ENCODE peak calls at places on chromosomes 13 and 19, in five cellular contexts. One of them, this sample, is unnamed.

GRCh38 chr13:98796798-98797197 is 44.3 kb upstream of the SLC15A1 start:
- DNase-seq in left lung: no peak
- DNase-seq in Caki2: no peak
- DNase-seq in fibroblast of the conjunctiva: no peak
- DNase-seq in AG09319: no peak
- DNase-seq in this sample: no peak

GRCh38 chr13:101474419-101474957 is 22.0 kb downstream of the ITGBL1 start:
- DNase-seq in fibroblast of the conjunctiva: peak; percentile 63
- DNase-seq in AG09319: peak; percentile 61
- DNase-seq in Caki2: peak; percentile 7
- DNase-seq in left lung: no peak
- DNase-seq in this sample: no peak

GRCh38 chr19:1401138-1401888 is at the start of gene GAMT:
- DNase-seq in Caki2: no peak
- DNase-seq in left lung: no peak
- DNase-seq in AG09319: no peak
- DNase-seq in fibroblast of the conjunctiva: no peak
- DNase-seq in this sample: no peak

GRCh38 chr19:28534740-28535351 is 678.1 kb downstream of the UQCRFS1 start:
- DNase-seq in Caki2: no peak
- DNase-seq in fibroblast of the conjunctiva: no peak
- DNase-seq in left lung: no peak
- DNase-seq in AG09319: no peak
- DNase-seq in this sample: no peak

GRCh38 chr13:82358284-82358683 is 1524.0 kb downstream of the SLITRK1 start:
- DNase-seq in AG09319: no peak
- DNase-seq in left lung: no peak
- DNase-seq in fibroblast of the conjunctiva: no peak
- DNase-seq in Caki2: no peak
- DNase-seq in this sample: no peak

GRCh38 chr19:29881386-29881785 is 60.7 kb upstream of the URI1 start:
- DNase-seq in fibroblast of the conjunctiva: no peak
- DNase-seq in AG09319: no peak
- DNase-seq in Caki2: no peak
- DNase-seq in left lung: no peak
- DNase-seq in this sample: no peak

GRCh38 chr13:43085545-43085944 is 62.2 kb downstream of the DNAJC15 start:
- DNase-seq in fibroblast of the conjunctiva: peak; percentile 29
- DNase-seq in Caki2: peak; percentile 8
- DNase-seq in left lung: no peak
- DNase-seq in AG09319: no peak
- DNase-seq in this sample: no peak

GRCh38 chr13:47004022-47004421 is 107.2 kb upstream of the HTR2A start:
- DNase-seq in Caki2: no peak
- DNase-seq in AG09319: no peak
- DNase-seq in left lung: no peak
- DNase-seq in fibroblast of the conjunctiva: no peak
- DNase-seq in this sample: no peak

GRCh38 chr19:18320865-18321728 is 1.8 kb downstream of the LSM4 start:
- DNase-seq in left lung: peak; percentile 65
- DNase-seq in AG09319: no peak
- DNase-seq in Caki2: no peak
- DNase-seq in fibroblast of the conjunctiva: no peak
- DNase-seq in this sample: no peak

GRCh38 chr19:42467437-42467760 is 24.7 kb upstream of the CXCL17 start:
- DNase-seq in AG09319: no peak
- DNase-seq in fibroblast of the conjunctiva: no peak
- DNase-seq in left lung: no peak
- DNase-seq in Caki2: no peak
- DNase-seq in this sample: no peak

GRCh38 chr13:44148159-44148929 is 225.3 kb upstream of the SERP2 start:
- DNase-seq in Caki2: no peak
- DNase-seq in left lung: no peak
- DNase-seq in fibroblast of the conjunctiva: no peak
- DNase-seq in AG09319: no peak
- DNase-seq in this sample: no peak

GRCh38 chr19:48760514-48761221 is 5.3 kb downstream of the FGF21 start:
- DNase-seq in left lung: no peak
- DNase-seq in AG09319: no peak
- DNase-seq in fibroblast of the conjunctiva: no peak
- DNase-seq in Caki2: no peak
- DNase-seq in this sample: no peak

GRCh38 chr13:113083402-113084061 is 22.1 kb upstream of the F7 start:
- DNase-seq in fibroblast of the conjunctiva: no peak
- DNase-seq in left lung: peak; percentile 83
- DNase-seq in AG09319: no peak
- DNase-seq in Caki2: no peak
- DNase-seq in this sample: peak; percentile 50

GRCh38 chr19:43519436-43520088 is 7.4 kb downstream of the ETHE1 start:
- DNase-seq in Caki2: peak; percentile 88
- DNase-seq in AG09319: peak; percentile 89
- DNase-seq in left lung: peak; percentile 78
- DNase-seq in fibroblast of the conjunctiva: peak; percentile 83
- DNase-seq in this sample: peak; percentile 90

GRCh38 chr19:52226652-52227051 is 36.8 kb downstream of the PPP2R1A start:
- DNase-seq in fibroblast of the conjunctiva: no peak
- DNase-seq in AG09319: no peak
- DNase-seq in left lung: no peak
- DNase-seq in Caki2: no peak
- DNase-seq in this sample: no peak

GRCh38 chr13:40615619-40616018 is 50.8 kb downstream of the FOXO1 start:
- DNase-seq in left lung: no peak
- DNase-seq in AG09319: no peak
- DNase-seq in Caki2: no peak
- DNase-seq in fibroblast of the conjunctiva: no peak
- DNase-seq in this sample: no peak

GRCh38 chr13:67792151-67792665 is 562.1 kb upstream of the PCDH9 start:
- DNase-seq in fibroblast of the conjunctiva: no peak
- DNase-seq in left lung: no peak
- DNase-seq in Caki2: no peak
- DNase-seq in AG09319: no peak
- DNase-seq in this sample: no peak

GRCh38 chr19:40322951-40323615 is 25.1 kb downstream of the C19orf47 start:
- DNase-seq in left lung: no peak
- DNase-seq in Caki2: no peak
- DNase-seq in fibroblast of the conjunctiva: no peak
- DNase-seq in AG09319: no peak
- DNase-seq in this sample: peak; percentile 40

GRCh38 chr13:93559718-93560117 is 333.1 kb downstream of the GPC6 start:
- DNase-seq in left lung: no peak
- DNase-seq in AG09319: no peak
- DNase-seq in fibroblast of the conjunctiva: peak; percentile 12
- DNase-seq in Caki2: peak; percentile 88
- DNase-seq in this sample: no peak

GRCh38 chr19:54388001-54388802 is 23.5 kb upstream of the LAIR1 start:
- DNase-seq in AG09319: no peak
- DNase-seq in left lung: peak; percentile 65
- DNase-seq in Caki2: no peak
- DNase-seq in fibroblast of the conjunctiva: no peak
- DNase-seq in this sample: peak; percentile 72

GRCh38 chr19:47609885-47610545 is 1.1 kb downstream of the BICRA start:
- DNase-seq in Caki2: peak; percentile 48
- DNase-seq in fibroblast of the conjunctiva: no peak
- DNase-seq in left lung: peak; percentile 47
- DNase-seq in AG09319: no peak
- DNase-seq in this sample: peak; percentile 83

GRCh38 chr13:95083758-95084157 is 217.5 kb downstream of the ABCC4 start:
- DNase-seq in fibroblast of the conjunctiva: no peak
- DNase-seq in AG09319: no peak
- DNase-seq in Caki2: peak; percentile 17
- DNase-seq in left lung: no peak
- DNase-seq in this sample: no peak

GRCh38 chr19:41223431-41224234 is 4.6 kb downstream of the AXL start:
- DNase-seq in Caki2: peak; percentile 97
- DNase-seq in AG09319: no peak
- DNase-seq in fibroblast of the conjunctiva: peak; percentile 47
- DNase-seq in left lung: peak; percentile 47
- DNase-seq in this sample: peak; percentile 72

GRCh38 chr13:59394526-59394925 is 769.2 kb downstream of the DIAPH3 start:
- DNase-seq in AG09319: no peak
- DNase-seq in fibroblast of the conjunctiva: no peak
- DNase-seq in Caki2: no peak
- DNase-seq in left lung: no peak
- DNase-seq in this sample: no peak

GRCh38 chr13:101127741-101128353 is 288.5 kb downstream of the NALCN start:
- DNase-seq in fibroblast of the conjunctiva: peak; percentile 31
- DNase-seq in Caki2: no peak
- DNase-seq in AG09319: peak; percentile 14
- DNase-seq in left lung: no peak
- DNase-seq in this sample: no peak

GRCh38 chr13:106109391-106109791 is 426.1 kb downstream of the EFNB2 start:
- DNase-seq in fibroblast of the conjunctiva: no peak
- DNase-seq in left lung: no peak
- DNase-seq in AG09319: no peak
- DNase-seq in Caki2: no peak
- DNase-seq in this sample: no peak

GRCh38 chr13:33283195-33283910 is 2.2 kb downstream of the STARD13 start:
- DNase-seq in AG09319: no peak
- DNase-seq in left lung: no peak
- DNase-seq in fibroblast of the conjunctiva: no peak
- DNase-seq in Caki2: no peak
- DNase-seq in this sample: no peak

GRCh38 chr19:16068696-16069259 is 7.5 kb upstream of the TPM4 start:
- DNase-seq in fibroblast of the conjunctiva: no peak
- DNase-seq in Caki2: no peak
- DNase-seq in AG09319: no peak
- DNase-seq in left lung: no peak
- DNase-seq in this sample: peak; percentile 46

GRCh38 chr19:11096210-11096841 is 7.1 kb downstream of the LDLR start:
- DNase-seq in Caki2: peak; percentile 64
- DNase-seq in AG09319: peak; percentile 87
- DNase-seq in fibroblast of the conjunctiva: peak; percentile 81
- DNase-seq in left lung: peak; percentile 61
- DNase-seq in this sample: no peak

GRCh38 chr19:45972081-45972943 is 1.4 kb downstream of the NOVA2 start:
- DNase-seq in left lung: no peak
- DNase-seq in AG09319: no peak
- DNase-seq in fibroblast of the conjunctiva: no peak
- DNase-seq in Caki2: no peak
- DNase-seq in this sample: no peak

GRCh38 chr19:27750697-27751391 is 1462.1 kb downstream of the UQCRFS1 start:
- DNase-seq in fibroblast of the conjunctiva: no peak
- DNase-seq in Caki2: no peak
- DNase-seq in left lung: no peak
- DNase-seq in AG09319: no peak
- DNase-seq in this sample: no peak

GRCh38 chr19:49614096-49614857 is 23.3 kb downstream of the PRR12 start:
- DNase-seq in fibroblast of the conjunctiva: no peak
- DNase-seq in Caki2: peak; percentile 37
- DNase-seq in AG09319: no peak
- DNase-seq in left lung: no peak
- DNase-seq in this sample: no peak

GRCh38 chr19:40084948-40085347 is 5.8 kb downstream of the ZNF780A start:
- DNase-seq in Caki2: no peak
- DNase-seq in AG09319: no peak
- DNase-seq in left lung: no peak
- DNase-seq in fibroblast of the conjunctiva: no peak
- DNase-seq in this sample: no peak

This sample was measured in aorta.